ENCODE peak calls at places on chromosomes 4 and X, in nine cellular contexts. One of them, this sample, is unnamed.

GRCh38 chr4:26021417-26022345 is 107.7 kb downstream of the SMIM20 start:
- DNase-seq in HCT116: no peak
- DNase-seq in adrenal gland: no peak
- DNase-seq in heart left ventricle: no peak
- DNase-seq in endothelial cell of umbilical vein: no peak
- DNase-seq in body of pancreas: peak
- DNase-seq in GM12891: no peak
- DNase-seq in esophagus squamous epithelium: no peak
- DNase-seq in right lobe of liver: no peak
- DNase-seq in this sample: no peak

GRCh38 chrX:1355131-1355799 is 18.7 kb downstream of the IL3RA start:
- DNase-seq in esophagus squamous epithelium: no peak
- DNase-seq in body of pancreas: no peak
- DNase-seq in right lobe of liver: no peak
- DNase-seq in heart left ventricle: no peak
- DNase-seq in adrenal gland: no peak
- DNase-seq in HCT116: no peak
- DNase-seq in GM12891: no peak
- DNase-seq in endothelial cell of umbilical vein: no peak
- DNase-seq in this sample: no peak

GRCh38 chr4:126766266-126766665 is 866.5 kb upstream of the INTU start:
- DNase-seq in esophagus squamous epithelium: no peak
- DNase-seq in endothelial cell of umbilical vein: peak
- DNase-seq in adrenal gland: no peak
- DNase-seq in right lobe of liver: peak
- DNase-seq in GM12891: no peak
- DNase-seq in body of pancreas: no peak
- DNase-seq in HCT116: no peak
- DNase-seq in heart left ventricle: peak
- DNase-seq in this sample: no peak

GRCh38 chrX:150362599-150363481 is at the start of gene MAMLD1:
- DNase-seq in heart left ventricle: peak
- DNase-seq in esophagus squamous epithelium: no peak
- DNase-seq in HCT116: peak
- DNase-seq in right lobe of liver: peak
- DNase-seq in adrenal gland: peak
- DNase-seq in endothelial cell of umbilical vein: peak
- DNase-seq in GM12891: peak
- DNase-seq in body of pancreas: peak
- DNase-seq in this sample: peak

GRCh38 chrX:47752685-47753084 is 84.0 kb upstream of the ZNF81 start:
- DNase-seq in right lobe of liver: no peak
- DNase-seq in endothelial cell of umbilical vein: no peak
- DNase-seq in body of pancreas: no peak
- DNase-seq in esophagus squamous epithelium: no peak
- DNase-seq in HCT116: no peak
- DNase-seq in GM12891: no peak
- DNase-seq in heart left ventricle: no peak
- DNase-seq in adrenal gland: no peak
- DNase-seq in this sample: peak

GRCh38 chr4:88672987-88673386 is 24.6 kb downstream of the NAP1L5 start:
- DNase-seq in HCT116: no peak
- DNase-seq in endothelial cell of umbilical vein: peak
- DNase-seq in GM12891: no peak
- DNase-seq in body of pancreas: peak
- DNase-seq in heart left ventricle: no peak
- DNase-seq in adrenal gland: peak
- DNase-seq in right lobe of liver: no peak
- DNase-seq in esophagus squamous epithelium: no peak
- DNase-seq in this sample: peak

GRCh38 chr4:95091272-95091671 is 333.5 kb downstream of the BMPR1B start:
- DNase-seq in heart left ventricle: no peak
- DNase-seq in GM12891: no peak
- DNase-seq in right lobe of liver: no peak
- DNase-seq in body of pancreas: no peak
- DNase-seq in adrenal gland: no peak
- DNase-seq in esophagus squamous epithelium: no peak
- DNase-seq in HCT116: no peak
- DNase-seq in endothelial cell of umbilical vein: no peak
- DNase-seq in this sample: no peak

GRCh38 chr4:110155632-110156031 is 42.8 kb downstream of the ELOVL6 start:
- DNase-seq in esophagus squamous epithelium: no peak
- DNase-seq in heart left ventricle: no peak
- DNase-seq in adrenal gland: no peak
- DNase-seq in right lobe of liver: no peak
- DNase-seq in body of pancreas: no peak
- DNase-seq in endothelial cell of umbilical vein: no peak
- DNase-seq in GM12891: no peak
- DNase-seq in HCT116: no peak
- DNase-seq in this sample: no peak

GRCh38 chr4:82423245-82424054 is 6.8 kb downstream of the HNRNPDL start:
- DNase-seq in heart left ventricle: no peak
- DNase-seq in adrenal gland: no peak
- DNase-seq in esophagus squamous epithelium: no peak
- DNase-seq in body of pancreas: no peak
- DNase-seq in right lobe of liver: no peak
- DNase-seq in HCT116: no peak
- DNase-seq in endothelial cell of umbilical vein: no peak
- DNase-seq in GM12891: no peak
- DNase-seq in this sample: no peak
- TF ChIP-seq POLR2A in heart left ventricle: no peak
- TF ChIP-seq POLR2A in adrenal gland: no peak
- TF ChIP-seq POLR2A in esophagus squamous epithelium: no peak
- TF ChIP-seq POLR2A in body of pancreas: no peak
- TF ChIP-seq POLR2A in right lobe of liver: no peak
- TF ChIP-seq POLR2A in HCT116: no peak
- TF ChIP-seq POLR2A in endothelial cell of umbilical vein: peak
- TF ChIP-seq POLR2A in GM12891: peak
- TF ChIP-seq POLR2A in this sample: peak

GRCh38 chr4:151331276-151332042 is 6.1 kb upstream of the SH3D19 start:
- DNase-seq in adrenal gland: no peak
- DNase-seq in right lobe of liver: no peak
- DNase-seq in heart left ventricle: no peak
- DNase-seq in GM12891: no peak
- DNase-seq in esophagus squamous epithelium: no peak
- DNase-seq in body of pancreas: no peak
- DNase-seq in HCT116: no peak
- DNase-seq in endothelial cell of umbilical vein: no peak
- DNase-seq in this sample: no peak

GRCh38 chr4:151325320-151326246 is at the start of gene SH3D19:
- DNase-seq in right lobe of liver: peak
- DNase-seq in adrenal gland: peak
- DNase-seq in HCT116: peak
- DNase-seq in esophagus squamous epithelium: no peak
- DNase-seq in body of pancreas: peak
- DNase-seq in heart left ventricle: peak
- DNase-seq in GM12891: no peak
- DNase-seq in endothelial cell of umbilical vein: peak
- DNase-seq in this sample: no peak

GRCh38 chr4:151324449-151325319 is 721 bp downstream of the SH3D19 start:
- DNase-seq in heart left ventricle: peak
- DNase-seq in adrenal gland: peak
- DNase-seq in body of pancreas: peak
- DNase-seq in HCT116: peak
- DNase-seq in GM12891: no peak
- DNase-seq in endothelial cell of umbilical vein: peak
- DNase-seq in right lobe of liver: peak
- DNase-seq in esophagus squamous epithelium: no peak
- DNase-seq in this sample: no peak

GRCh38 chr4:151324124-151324448 is 1.3 kb downstream of the SH3D19 start:
- DNase-seq in GM12891: no peak
- DNase-seq in adrenal gland: no peak
- DNase-seq in endothelial cell of umbilical vein: no peak
- DNase-seq in heart left ventricle: no peak
- DNase-seq in HCT116: no peak
- DNase-seq in right lobe of liver: no peak
- DNase-seq in body of pancreas: no peak
- DNase-seq in esophagus squamous epithelium: no peak
- DNase-seq in this sample: no peak

DNA sequence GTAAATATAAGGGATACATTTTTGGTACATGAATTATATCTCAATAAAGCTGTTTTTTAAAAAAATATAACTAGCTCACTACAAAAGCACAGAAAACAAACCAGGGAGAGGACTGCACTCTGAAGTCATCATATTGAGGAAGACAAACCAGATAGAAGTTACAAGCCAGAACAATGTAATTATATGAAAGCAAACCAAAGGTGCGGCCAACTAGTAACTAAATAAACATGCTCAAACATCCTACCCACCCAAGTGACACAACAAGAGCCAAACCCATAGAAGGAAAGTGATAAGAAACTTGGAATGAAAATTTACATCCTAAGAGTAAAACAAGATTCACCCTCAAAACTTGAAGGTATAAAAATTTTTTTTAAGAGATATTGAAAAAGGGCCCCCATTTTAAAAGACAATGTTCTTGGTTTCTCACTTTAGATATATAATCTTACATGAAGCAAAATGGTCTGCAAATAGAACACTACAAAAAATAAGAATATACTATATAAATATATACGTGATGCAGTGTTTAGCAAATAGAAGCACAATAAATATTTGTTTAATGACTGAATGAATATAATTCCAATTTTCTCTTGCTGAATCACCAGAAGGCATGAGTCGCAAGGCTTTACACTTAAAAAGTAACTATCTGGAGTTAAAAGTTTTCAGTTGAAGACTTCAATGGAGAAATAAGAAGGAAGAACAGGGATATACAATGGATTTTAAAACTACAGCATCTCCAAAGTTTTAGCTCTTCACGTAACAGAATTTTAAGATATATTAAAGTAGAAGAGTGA is 4.0 kb upstream of the SH3D19 start:
- DNase-seq in HCT116: no peak
- DNase-seq in GM12891: no peak
- DNase-seq in adrenal gland: no peak
- DNase-seq in esophagus squamous epithelium: no peak
- DNase-seq in endothelial cell of umbilical vein: no peak
- DNase-seq in heart left ventricle: no peak
- DNase-seq in body of pancreas: no peak
- DNase-seq in right lobe of liver: no peak
- DNase-seq in this sample: no peak
- TF ChIP-seq POLR2A in HCT116: no peak
- TF ChIP-seq POLR2A in GM12891: no peak
- TF ChIP-seq POLR2A in adrenal gland: no peak
- TF ChIP-seq POLR2A in esophagus squamous epithelium: no peak
- TF ChIP-seq POLR2A in endothelial cell of umbilical vein: no peak
- TF ChIP-seq POLR2A in heart left ventricle: no peak
- TF ChIP-seq POLR2A in body of pancreas: no peak
- TF ChIP-seq POLR2A in right lobe of liver: no peak
- TF ChIP-seq POLR2A in this sample: no peak

DNA sequence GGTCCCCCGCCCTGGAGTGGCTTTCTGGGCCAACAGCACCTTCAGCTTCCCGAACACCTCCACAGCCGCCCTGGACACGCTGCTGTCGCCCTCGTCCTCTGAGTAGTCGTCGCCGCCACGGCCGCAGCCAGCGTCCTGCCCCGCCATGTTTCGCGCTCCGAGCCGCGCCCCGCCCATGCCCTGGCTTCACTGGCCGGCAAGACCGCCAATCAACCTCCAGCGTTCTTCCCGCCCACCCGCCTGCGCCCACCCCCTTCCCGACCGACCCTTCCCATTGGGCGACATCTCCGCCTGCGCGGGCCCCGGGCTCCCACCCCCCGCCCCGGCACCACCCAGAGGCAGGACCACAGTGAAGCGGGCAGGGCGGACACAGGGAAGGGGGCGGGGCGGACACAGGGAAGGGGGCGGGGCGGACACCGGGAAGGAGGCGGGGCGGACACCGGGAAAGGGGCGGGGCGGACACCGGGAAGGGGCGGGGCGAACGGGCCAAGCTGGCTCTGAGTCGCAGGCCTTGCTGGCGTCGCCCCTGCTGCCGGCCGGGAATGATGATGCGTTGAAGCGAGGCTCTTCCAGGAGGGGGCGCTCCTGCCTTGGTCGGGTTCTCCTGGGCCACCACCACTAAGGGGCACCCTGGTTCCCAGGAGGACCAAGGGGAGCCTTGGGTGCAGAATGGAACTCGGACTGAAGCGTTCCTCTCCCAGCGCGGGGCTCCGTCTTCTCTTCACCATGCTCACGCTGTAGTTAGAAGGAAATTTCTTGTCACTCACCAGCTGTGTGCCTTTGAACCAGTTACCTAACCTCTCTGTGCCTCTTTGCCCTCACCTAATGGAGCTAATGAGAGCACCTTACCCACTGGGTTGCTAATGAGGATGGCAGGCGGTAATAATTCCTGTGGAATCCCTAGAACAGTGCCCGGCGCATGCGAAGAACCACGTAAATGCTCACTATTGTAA is at the start of gene HAUS7:
- DNase-seq in body of pancreas: peak
- DNase-seq in heart left ventricle: peak
- DNase-seq in adrenal gland: peak
- DNase-seq in right lobe of liver: peak
- DNase-seq in esophagus squamous epithelium: peak
- DNase-seq in HCT116: peak
- DNase-seq in endothelial cell of umbilical vein: peak
- DNase-seq in GM12891: peak
- DNase-seq in this sample: peak
- TF ChIP-seq POLR2A in body of pancreas: peak
- TF ChIP-seq POLR2A in heart left ventricle: no peak
- TF ChIP-seq POLR2A in adrenal gland: no peak
- TF ChIP-seq POLR2A in right lobe of liver: peak
- TF ChIP-seq POLR2A in esophagus squamous epithelium: no peak
- TF ChIP-seq POLR2A in HCT116: no peak
- TF ChIP-seq POLR2A in endothelial cell of umbilical vein: no peak
- TF ChIP-seq POLR2A in GM12891: no peak
- TF ChIP-seq POLR2A in this sample: peak

GRCh38 chr4:40058121-40058520 is 1.5 kb downstream of the N4BP2 start:
- DNase-seq in adrenal gland: no peak
- DNase-seq in endothelial cell of umbilical vein: no peak
- DNase-seq in HCT116: no peak
- DNase-seq in esophagus squamous epithelium: no peak
- DNase-seq in GM12891: no peak
- DNase-seq in body of pancreas: no peak
- DNase-seq in right lobe of liver: no peak
- DNase-seq in heart left ventricle: no peak
- DNase-seq in this sample: peak

GRCh38 chr4:40055873-40056721 is 553 bp upstream of the N4BP2 start:
- DNase-seq in heart left ventricle: peak
- DNase-seq in GM12891: peak
- DNase-seq in body of pancreas: peak
- DNase-seq in endothelial cell of umbilical vein: peak
- DNase-seq in adrenal gland: peak
- DNase-seq in esophagus squamous epithelium: peak
- DNase-seq in right lobe of liver: peak
- DNase-seq in HCT116: no peak
- DNase-seq in this sample: peak

GRCh38 chr4:40058854-40059253 is 2.2 kb downstream of the N4BP2 start:
- DNase-seq in esophagus squamous epithelium: no peak
- DNase-seq in endothelial cell of umbilical vein: no peak
- DNase-seq in adrenal gland: no peak
- DNase-seq in GM12891: no peak
- DNase-seq in HCT116: no peak
- DNase-seq in heart left ventricle: no peak
- DNase-seq in right lobe of liver: no peak
- DNase-seq in body of pancreas: no peak
- DNase-seq in this sample: peak

GRCh38 chr4:40056722-40057539 is at the start of gene N4BP2:
- DNase-seq in adrenal gland: peak
- DNase-seq in right lobe of liver: peak
- DNase-seq in HCT116: peak
- DNase-seq in heart left ventricle: peak
- DNase-seq in esophagus squamous epithelium: peak
- DNase-seq in GM12891: peak
- DNase-seq in endothelial cell of umbilical vein: peak
- DNase-seq in body of pancreas: peak
- DNase-seq in this sample: peak

GRCh38 chr4:40057540-40058091 is 966 bp downstream of the N4BP2 start:
- DNase-seq in esophagus squamous epithelium: peak
- DNase-seq in right lobe of liver: peak
- DNase-seq in HCT116: peak
- DNase-seq in adrenal gland: peak
- DNase-seq in body of pancreas: peak
- DNase-seq in GM12891: peak
- DNase-seq in heart left ventricle: peak
- DNase-seq in endothelial cell of umbilical vein: peak
- DNase-seq in this sample: peak
- TF ChIP-seq POLR2A in esophagus squamous epithelium: no peak
- TF ChIP-seq POLR2A in right lobe of liver: peak
- TF ChIP-seq POLR2A in HCT116: peak
- TF ChIP-seq POLR2A in adrenal gland: peak
- TF ChIP-seq POLR2A in body of pancreas: peak
- TF ChIP-seq POLR2A in GM12891: peak
- TF ChIP-seq POLR2A in heart left ventricle: no peak
- TF ChIP-seq POLR2A in endothelial cell of umbilical vein: no peak
- TF ChIP-seq POLR2A in this sample: peak